ENCODE peak calls at places on chromosomes 1 and 21, in nine cellular contexts. One of them, this sample, is unnamed.

GRCh38 chr1:43464840-43465693 is 11.3 kb upstream of the HYI start:
- DNase-seq in AG09309: no peak
- DNase-seq in aorta: no peak
- DNase-seq in K562: no peak
- DNase-seq in fibroblast of villous mesenchyme: no peak
- DNase-seq in uterus: no peak
- DNase-seq in OCI-LY7: no peak
- DNase-seq in effector memory CD4-positive, alpha-beta T cell: no peak
- DNase-seq in gastrocnemius medialis: no peak
- DNase-seq in this sample: no peak

GRCh38 chr1:2566106-2567045 is 10.2 kb downstream of the TNFRSF14 start:
- DNase-seq in AG09309: no peak
- DNase-seq in aorta: no peak
- DNase-seq in K562: no peak
- DNase-seq in fibroblast of villous mesenchyme: no peak
- DNase-seq in uterus: no peak
- DNase-seq in OCI-LY7: no peak
- DNase-seq in effector memory CD4-positive, alpha-beta T cell: no peak
- DNase-seq in gastrocnemius medialis: no peak
- DNase-seq in this sample: no peak

GRCh38 chr1:20480261-20481157 is 5.5 kb downstream of the CAMK2N1 start:
- DNase-seq in AG09309: no peak
- DNase-seq in aorta: no peak
- DNase-seq in K562: no peak
- DNase-seq in fibroblast of villous mesenchyme: no peak
- DNase-seq in uterus: no peak
- DNase-seq in OCI-LY7: no peak
- DNase-seq in effector memory CD4-positive, alpha-beta T cell: no peak
- DNase-seq in gastrocnemius medialis: no peak
- DNase-seq in this sample: no peak

GRCh38 chr1:42172394-42173133 is 8.0 kb upstream of the GUCA2A start:
- DNase-seq in AG09309: no peak
- DNase-seq in aorta: no peak
- DNase-seq in K562: peak; percentile 13
- DNase-seq in fibroblast of villous mesenchyme: no peak
- DNase-seq in uterus: peak; percentile 32
- DNase-seq in OCI-LY7: no peak
- DNase-seq in effector memory CD4-positive, alpha-beta T cell: no peak
- DNase-seq in gastrocnemius medialis: peak; percentile 45
- DNase-seq in this sample: peak; percentile 86

GRCh38 chr1:63674238-63674864 is 81.1 kb downstream of the PGM1 start:
- DNase-seq in AG09309: peak; percentile 46
- DNase-seq in aorta: peak; percentile 87
- DNase-seq in K562: peak; percentile 59
- DNase-seq in fibroblast of villous mesenchyme: peak; percentile 80
- DNase-seq in uterus: peak; percentile 81
- DNase-seq in OCI-LY7: peak; percentile 45
- DNase-seq in effector memory CD4-positive, alpha-beta T cell: no peak
- DNase-seq in gastrocnemius medialis: peak; percentile 65
- DNase-seq in this sample: peak; percentile 87

GRCh38 chr1:220151454-220151853 is 57.5 kb downstream of the IARS2 start:
- DNase-seq in AG09309: no peak
- DNase-seq in aorta: no peak
- DNase-seq in K562: no peak
- DNase-seq in fibroblast of villous mesenchyme: no peak
- DNase-seq in uterus: no peak
- DNase-seq in OCI-LY7: no peak
- DNase-seq in effector memory CD4-positive, alpha-beta T cell: no peak
- DNase-seq in gastrocnemius medialis: no peak
- DNase-seq in this sample: no peak

GRCh38 chr1:162822391-162823200 is 32.1 kb downstream of the HSD17B7 start:
- DNase-seq in AG09309: no peak
- DNase-seq in aorta: peak; percentile 76
- DNase-seq in K562: no peak
- DNase-seq in fibroblast of villous mesenchyme: no peak
- DNase-seq in uterus: no peak
- DNase-seq in OCI-LY7: no peak
- DNase-seq in effector memory CD4-positive, alpha-beta T cell: no peak
- DNase-seq in gastrocnemius medialis: no peak
- DNase-seq in this sample: no peak

GRCh38 chr1:30692948-30693301 is 30.5 kb downstream of the MATN1 start:
- DNase-seq in AG09309: no peak
- DNase-seq in aorta: peak; percentile 34
- DNase-seq in K562: no peak
- DNase-seq in fibroblast of villous mesenchyme: no peak
- DNase-seq in uterus: peak; percentile 13
- DNase-seq in OCI-LY7: no peak
- DNase-seq in effector memory CD4-positive, alpha-beta T cell: no peak
- DNase-seq in gastrocnemius medialis: no peak
- DNase-seq in this sample: peak; percentile 67

GRCh38 chr1:22450421-22451021 is 1.1 kb upstream of the ZBTB40 start:
- DNase-seq in AG09309: no peak
- DNase-seq in aorta: no peak
- DNase-seq in K562: no peak
- DNase-seq in fibroblast of villous mesenchyme: no peak
- DNase-seq in uterus: no peak
- DNase-seq in OCI-LY7: no peak
- DNase-seq in effector memory CD4-positive, alpha-beta T cell: no peak
- DNase-seq in gastrocnemius medialis: no peak
- DNase-seq in this sample: no peak

GRCh38 chr1:22451702-22452400 is at the start of gene ZBTB40:
- DNase-seq in AG09309: peak; percentile 93
- DNase-seq in aorta: peak; percentile 98
- DNase-seq in K562: peak; percentile 99
- DNase-seq in fibroblast of villous mesenchyme: peak; percentile 98
- DNase-seq in uterus: peak; percentile 97
- DNase-seq in OCI-LY7: peak; percentile 96
- DNase-seq in effector memory CD4-positive, alpha-beta T cell: peak; percentile 85
- DNase-seq in gastrocnemius medialis: peak; percentile 98
- DNase-seq in this sample: peak; percentile 99

GRCh38 chr1:22452401-22452963 is 831 bp downstream of the ZBTB40 start:
- DNase-seq in AG09309: no peak
- DNase-seq in aorta: no peak
- DNase-seq in K562: peak; percentile 54
- DNase-seq in fibroblast of villous mesenchyme: no peak
- DNase-seq in uterus: peak; percentile 27
- DNase-seq in OCI-LY7: peak; percentile 35
- DNase-seq in effector memory CD4-positive, alpha-beta T cell: no peak
- DNase-seq in gastrocnemius medialis: peak; percentile 24
- DNase-seq in this sample: no peak

GRCh38 chr1:22454476-22455056 is 2.9 kb downstream of the ZBTB40 start:
- DNase-seq in AG09309: no peak
- DNase-seq in aorta: no peak
- DNase-seq in K562: peak; percentile 64
- DNase-seq in fibroblast of villous mesenchyme: no peak
- DNase-seq in uterus: no peak
- DNase-seq in OCI-LY7: no peak
- DNase-seq in effector memory CD4-positive, alpha-beta T cell: no peak
- DNase-seq in gastrocnemius medialis: no peak
- DNase-seq in this sample: no peak

DNA sequence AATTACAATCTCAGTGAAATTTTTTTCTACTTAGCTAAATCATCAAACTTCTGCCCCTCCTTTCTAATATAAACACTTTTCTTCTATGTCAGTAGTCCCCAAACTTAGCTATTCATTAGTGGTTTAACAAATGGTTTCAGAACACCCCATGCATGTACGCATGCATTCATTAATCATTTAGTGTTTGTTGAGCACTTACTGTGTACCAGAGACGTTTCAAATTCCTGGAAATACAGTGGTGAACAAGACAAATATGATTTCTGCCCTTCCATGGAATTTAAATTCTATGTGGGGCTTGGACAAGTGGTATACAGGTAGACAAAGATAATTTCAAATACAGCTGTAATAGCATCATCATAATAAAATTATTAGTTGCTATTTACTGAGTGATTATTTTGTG is 1.5 kb downstream of the ZBTB40 start:
- DNase-seq in AG09309: no peak
- DNase-seq in aorta: no peak
- DNase-seq in K562: no peak
- DNase-seq in fibroblast of villous mesenchyme: no peak
- DNase-seq in uterus: no peak
- DNase-seq in OCI-LY7: no peak
- DNase-seq in effector memory CD4-positive, alpha-beta T cell: no peak
- DNase-seq in gastrocnemius medialis: no peak
- DNase-seq in this sample: no peak
- H3K4me3 ChIP-seq in AG09309: no peak overlapping the region
- H3K4me3 ChIP-seq in aorta: no peak overlapping the region
- H3K4me3 ChIP-seq in K562: peak overlapping the region; percentile 96
- H3K4me3 ChIP-seq in fibroblast of villous mesenchyme: no peak overlapping the region
- H3K4me3 ChIP-seq in uterus: no peak overlapping the region
- H3K4me3 ChIP-seq in OCI-LY7: peak overlapping the region; percentile 83
- H3K4me3 ChIP-seq in effector memory CD4-positive, alpha-beta T cell: no peak overlapping the region
- H3K4me3 ChIP-seq in gastrocnemius medialis: no peak overlapping the region
- H3K4me3 ChIP-seq in this sample: no peak overlapping the region

GRCh38 chr21:37075214-37075770 is 2.2 kb downstream of the TTC3 start:
- DNase-seq in AG09309: no peak
- DNase-seq in aorta: no peak
- DNase-seq in K562: no peak
- DNase-seq in fibroblast of villous mesenchyme: no peak
- DNase-seq in uterus: no peak
- DNase-seq in OCI-LY7: no peak
- DNase-seq in effector memory CD4-positive, alpha-beta T cell: no peak
- DNase-seq in gastrocnemius medialis: no peak
- DNase-seq in this sample: no peak
- H3K4me3 ChIP-seq in AG09309: no peak overlapping the region
- H3K4me3 ChIP-seq in aorta: no peak overlapping the region
- H3K4me3 ChIP-seq in K562: no peak overlapping the region
- H3K4me3 ChIP-seq in fibroblast of villous mesenchyme: peak overlapping the region; percentile 95
- H3K4me3 ChIP-seq in uterus: no peak overlapping the region
- H3K4me3 ChIP-seq in OCI-LY7: no peak overlapping the region
- H3K4me3 ChIP-seq in effector memory CD4-positive, alpha-beta T cell: no peak overlapping the region
- H3K4me3 ChIP-seq in gastrocnemius medialis: no peak overlapping the region
- H3K4me3 ChIP-seq in this sample: no peak overlapping the region

GRCh38 chr21:44484498-44485253 is 29.4 kb downstream of the LRRC3 start:
- DNase-seq in AG09309: no peak
- DNase-seq in aorta: no peak
- DNase-seq in K562: no peak
- DNase-seq in fibroblast of villous mesenchyme: no peak
- DNase-seq in uterus: no peak
- DNase-seq in OCI-LY7: no peak
- DNase-seq in effector memory CD4-positive, alpha-beta T cell: no peak
- DNase-seq in gastrocnemius medialis: no peak
- DNase-seq in this sample: no peak

GRCh38 chr21:44486302-44486701 is 31.0 kb downstream of the LRRC3 start:
- DNase-seq in AG09309: no peak
- DNase-seq in aorta: no peak
- DNase-seq in K562: no peak
- DNase-seq in fibroblast of villous mesenchyme: no peak
- DNase-seq in uterus: no peak
- DNase-seq in OCI-LY7: no peak
- DNase-seq in effector memory CD4-positive, alpha-beta T cell: no peak
- DNase-seq in gastrocnemius medialis: no peak
- DNase-seq in this sample: no peak

GRCh38 chr21:44485796-44486195 is 30.5 kb downstream of the LRRC3 start:
- DNase-seq in AG09309: no peak
- DNase-seq in aorta: no peak
- DNase-seq in K562: no peak
- DNase-seq in fibroblast of villous mesenchyme: no peak
- DNase-seq in uterus: no peak
- DNase-seq in OCI-LY7: no peak
- DNase-seq in effector memory CD4-positive, alpha-beta T cell: no peak
- DNase-seq in gastrocnemius medialis: no peak
- DNase-seq in this sample: no peak

GRCh38 chr21:44483288-44484237 is 28.3 kb downstream of the LRRC3 start:
- DNase-seq in AG09309: peak; percentile 13
- DNase-seq in aorta: no peak
- DNase-seq in K562: no peak
- DNase-seq in fibroblast of villous mesenchyme: no peak
- DNase-seq in uterus: no peak
- DNase-seq in OCI-LY7: no peak
- DNase-seq in effector memory CD4-positive, alpha-beta T cell: no peak
- DNase-seq in gastrocnemius medialis: no peak
- DNase-seq in this sample: no peak

DNA sequence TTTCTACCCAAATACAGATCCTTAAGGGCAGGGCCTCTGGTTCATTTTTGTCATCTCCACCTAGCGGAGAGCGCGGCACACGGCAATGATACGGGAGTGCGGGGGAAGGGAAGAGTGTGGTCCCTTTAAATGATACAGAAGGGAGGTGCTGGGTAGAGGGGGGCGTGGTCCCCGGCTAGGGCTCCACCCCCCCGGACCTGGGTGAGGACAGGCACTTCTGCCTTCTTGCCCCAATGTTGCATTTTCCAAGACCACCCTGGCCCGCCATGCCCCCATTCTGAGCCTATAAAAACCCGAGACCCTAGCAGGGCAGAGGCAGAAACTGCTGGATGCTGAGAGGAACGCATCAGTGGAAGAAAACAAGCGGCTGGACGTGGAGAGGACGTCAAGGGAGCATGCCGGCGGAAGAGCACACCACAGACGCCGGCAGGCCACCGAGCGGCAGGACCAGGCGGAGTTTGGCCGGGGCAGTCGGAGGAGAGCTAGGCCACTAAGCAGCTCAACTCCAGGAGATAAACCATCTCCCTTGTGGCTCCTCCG is 30.0 kb downstream of the LRRC3 start:
- DNase-seq in AG09309: peak; percentile 1
- DNase-seq in aorta: no peak
- DNase-seq in K562: peak; percentile 56
- DNase-seq in fibroblast of villous mesenchyme: peak; percentile 6
- DNase-seq in uterus: no peak
- DNase-seq in OCI-LY7: no peak
- DNase-seq in effector memory CD4-positive, alpha-beta T cell: peak; percentile 9
- DNase-seq in gastrocnemius medialis: no peak
- DNase-seq in this sample: no peak
- H3K4me3 ChIP-seq in AG09309: peak overlapping the region; percentile 28
- H3K4me3 ChIP-seq in aorta: no peak overlapping the region
- H3K4me3 ChIP-seq in K562: no peak overlapping the region
- H3K4me3 ChIP-seq in fibroblast of villous mesenchyme: peak overlapping the region; percentile 32
- H3K4me3 ChIP-seq in uterus: no peak overlapping the region
- H3K4me3 ChIP-seq in OCI-LY7: no peak overlapping the region
- H3K4me3 ChIP-seq in effector memory CD4-positive, alpha-beta T cell: no peak overlapping the region
- H3K4me3 ChIP-seq in gastrocnemius medialis: no peak overlapping the region
- H3K4me3 ChIP-seq in this sample: no peak overlapping the region

DNA sequence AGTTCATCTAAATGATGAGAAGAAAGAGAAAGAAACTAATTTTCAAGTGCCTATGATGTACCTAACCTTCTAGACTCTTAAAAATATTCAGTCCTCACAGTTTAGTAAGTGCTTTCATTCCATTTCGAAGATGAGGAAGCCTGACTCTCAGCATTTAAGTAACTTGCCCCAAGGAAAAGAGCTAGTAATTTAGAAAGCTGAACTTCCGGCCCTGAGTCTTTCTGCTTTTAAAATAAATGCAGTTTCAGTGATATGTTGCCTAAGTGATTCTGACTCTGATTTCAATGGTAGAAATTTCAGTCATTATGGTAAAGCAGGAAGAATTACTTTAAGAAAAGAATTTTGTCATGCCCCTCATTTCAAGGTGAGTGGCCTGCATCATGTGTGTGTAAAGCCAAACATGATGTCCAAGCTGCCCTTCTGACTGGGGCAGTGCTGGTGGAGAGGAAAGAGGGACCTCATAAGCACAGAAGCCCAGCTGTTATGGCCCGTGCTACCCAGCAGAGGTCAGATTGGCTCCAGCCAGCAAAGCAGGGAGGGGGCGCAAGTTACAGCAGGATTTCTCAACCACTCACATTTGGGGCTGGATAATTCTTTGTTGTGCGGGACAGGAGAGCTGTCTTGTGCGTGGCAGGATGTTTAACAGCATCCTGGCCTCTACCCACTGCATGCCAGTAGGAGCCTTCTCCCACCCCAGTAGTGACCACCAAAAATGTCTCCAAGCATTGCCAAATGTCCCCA is 10.7 kb downstream of the ATP1A4 start:
- DNase-seq in AG09309: no peak
- DNase-seq in aorta: no peak
- DNase-seq in K562: peak; percentile 45
- DNase-seq in fibroblast of villous mesenchyme: peak; percentile 27
- DNase-seq in uterus: no peak
- DNase-seq in OCI-LY7: peak; percentile 19
- DNase-seq in effector memory CD4-positive, alpha-beta T cell: no peak
- DNase-seq in gastrocnemius medialis: no peak
- DNase-seq in this sample: peak; percentile 48
- H3K4me3 ChIP-seq in AG09309: no peak overlapping the region
- H3K4me3 ChIP-seq in aorta: no peak overlapping the region
- H3K4me3 ChIP-seq in K562: no peak overlapping the region
- H3K4me3 ChIP-seq in fibroblast of villous mesenchyme: no peak overlapping the region
- H3K4me3 ChIP-seq in uterus: no peak overlapping the region
- H3K4me3 ChIP-seq in OCI-LY7: no peak overlapping the region
- H3K4me3 ChIP-seq in effector memory CD4-positive, alpha-beta T cell: no peak overlapping the region
- H3K4me3 ChIP-seq in gastrocnemius medialis: no peak overlapping the region
- H3K4me3 ChIP-seq in this sample: no peak overlapping the region